ENCODE peak calls at places on chromosomes 5 and 9, in eight cellular contexts. A is A549, X is AG10803, B is neural crest cell, R is HCT116, H is kidney epithelial cell, U is Panc1, W is astrocyte of the spinal cord. D is an unnamed sample.
A peak's percentile ranks its signal among the peaks of the same experiment; 100 is the strongest.

GRCh38 chr5:14475013-14475412 is 106.6 kb upstream of the OTULINL start:
- DNase-seq in A (no peak), X (no peak), B (no peak), R (no peak), H (no peak), U (no peak), W (no peak), D (no peak)

GRCh38 chr5:27087820-27088219 is 49.4 kb upstream of the CDH9 start:
- DNase-seq in A (no peak), X (no peak), B (no peak), R (no peak), H (no peak), U (no peak), W (no peak), D (no peak)

GRCh38 chr5:173451031-173451430 is 122.8 kb upstream of the STC2 start:
- DNase-seq in A (peak; percentile 33), X (no peak), B (no peak), R (peak; percentile 60), H (no peak), U (no peak), W (no peak), D (no peak)

GRCh38 chr9:117103711-117104110 is 311.1 kb downstream of the ASTN2 start:
- DNase-seq in A (no peak), X (no peak), B (no peak), R (no peak), H (no peak), U (no peak), W (no peak), D (no peak)

GRCh38 chr5:40991168-40991980 is 79.8 kb downstream of the MROH2B start:
- DNase-seq in A (no peak), X (no peak), B (no peak), R (no peak), H (no peak), U (no peak), W (peak; percentile 94), D (peak; percentile 57)

GRCh38 chr9:111622626-111623025 is 8.5 kb upstream of the DNAJC25 start:
- DNase-seq in A (peak; percentile 50), X (peak; percentile 88), B (no peak), R (no peak), H (no peak), U (no peak), W (peak; percentile 54), D (no peak)

GRCh38 chr9:2469681-2470141 is 151.9 kb upstream of the VLDLR start:
- DNase-seq in A (no peak), X (peak; percentile 45), B (peak; percentile 2), R (no peak), H (no peak), U (no peak), W (peak; percentile 64), D (no peak)

GRCh38 chr9:84519486-84519885 is 150.0 kb upstream of the NTRK2 start:
- DNase-seq in A (no peak), X (no peak), B (no peak), R (no peak), H (no peak), U (no peak), W (no peak), D (no peak)

GRCh38 chr5:3346111-3346820 is 249.4 kb upstream of the IRX1 start:
- DNase-seq in A (no peak), X (no peak), B (no peak), R (no peak), H (no peak), U (no peak), W (no peak), D (no peak)

GRCh38 chr9:137797206-137798120 is 80.1 kb upstream of the CACNA1B start:
- DNase-seq in A (no peak), X (no peak), B (no peak), R (no peak), H (no peak), U (no peak), W (no peak), D (no peak)

GRCh38 chr9:99030082-99030481 is 74.8 kb upstream of the TGFBR1 start:
- DNase-seq in A (no peak), X (peak; percentile 99), B (no peak), R (no peak), H (peak; percentile 53), U (no peak), W (peak; percentile 92), D (peak; percentile 96)

GRCh38 chr9:135804588-135805421 is 102.5 kb downstream of the CAMSAP1 start:
- DNase-seq in A (no peak), X (peak; percentile 15), B (no peak), R (no peak), H (no peak), U (no peak), W (peak; percentile 26), D (no peak)

GRCh38 chr9:4665357-4665756 is 923 bp downstream of the SPATA6L start:
- DNase-seq in A (no peak), X (peak; percentile 60), B (no peak), R (no peak), H (no peak), U (no peak), W (no peak), D (no peak)

GRCh38 chr5:1919209-1919566 is 36.5 kb upstream of the IRX4 start:
- DNase-seq in A (no peak), X (no peak), B (no peak), R (no peak), H (no peak), U (no peak), W (no peak), D (no peak)

GRCh38 chr5:104800440-104801048 is 1238.0 kb upstream of the NUDT12 start:
- DNase-seq in A (no peak), X (no peak), B (no peak), R (peak; percentile 3), H (no peak), U (peak; percentile 15), W (no peak), D (no peak)

GRCh38 chr5:88952344-88952743 is 69.4 kb upstream of the MEF2C start:
- DNase-seq in A (no peak), X (no peak), B (no peak), R (peak; percentile 1), H (no peak), U (no peak), W (peak; percentile 30), D (peak; percentile 18)

GRCh38 chr5:113202904-113203716 is 226.5 kb downstream of the DCP2 start:
- DNase-seq in A (no peak), X (no peak), B (peak; percentile 53), R (peak; percentile 66), H (no peak), U (no peak), W (peak; percentile 46), D (no peak)

GRCh38 chr5:43193952-43194321 is 1.9 kb downstream of the NIM1K start:
- DNase-seq in A (no peak), X (no peak), B (no peak), R (no peak), H (no peak), U (no peak), W (no peak), D (no peak)

GRCh38 chr5:133662578-133662977 is 50.2 kb upstream of the FSTL4 start:
- DNase-seq in A (peak; percentile 13), X (no peak), B (no peak), R (no peak), H (no peak), U (no peak), W (no peak), D (no peak)

GRCh38 chr9:127423934-127424668 is at the start of gene ZNF79:
- DNase-seq in A (peak; percentile 97), X (peak; percentile 88), B (peak; percentile 91), R (peak; percentile 88), H (peak; percentile 69), U (peak; percentile 62), W (peak; percentile 95), D (peak; percentile 74)

GRCh38 chr5:159135896-159136531 is 36.3 kb upstream of the EBF1 start:
- DNase-seq in A (peak; percentile 18), X (peak; percentile 52), B (no peak), R (no peak), H (peak; percentile 51), U (no peak), W (peak; percentile 77), D (no peak)

GRCh38 chr5:172150514-172151425 is 37.3 kb downstream of the STK10 start:
- DNase-seq in A (no peak), X (peak; percentile 81), B (no peak), R (no peak), H (no peak), U (no peak), W (peak; percentile 9), D (no peak)

GRCh38 chr5:146805099-146805498 is 73.5 kb downstream of the PPP2R2B start:
- DNase-seq in A (no peak), X (no peak), B (no peak), R (no peak), H (no peak), U (peak; percentile 18), W (peak; percentile 72), D (no peak)

GRCh38 chr9:18985464-18985951 is 47.5 kb downstream of the SAXO1 start:
- DNase-seq in A (no peak), X (peak; percentile 88), B (no peak), R (no peak), H (no peak), U (no peak), W (no peak), D (no peak)
- TF ChIP-seq CTCF in A (no peak), X (no peak), B (no peak), R (no peak), H (no peak), U (no peak), W (no peak), D (no peak)

GRCh38 chr5:80206282-80206681 is 49.6 kb downstream of the SERINC5 start:
- DNase-seq in A (no peak), X (peak; percentile 57), B (no peak), R (no peak), H (no peak), U (no peak), W (no peak), D (peak; percentile 10)

GRCh38 chr5:80211292-80211691 is 44.6 kb downstream of the SERINC5 start:
- DNase-seq in A (no peak), X (no peak), B (no peak), R (no peak), H (no peak), U (no peak), W (no peak), D (no peak)

GRCh38 chr5:80207832-80208231 is 48.0 kb downstream of the SERINC5 start:
- DNase-seq in A (no peak), X (no peak), B (no peak), R (no peak), H (no peak), U (no peak), W (no peak), D (no peak)

GRCh38 chr5:80210014-80210413 is 45.8 kb downstream of the SERINC5 start:
- DNase-seq in A (no peak), X (no peak), B (no peak), R (no peak), H (no peak), U (no peak), W (no peak), D (no peak)

GRCh38 chr5:80208337-80208736 is 47.5 kb downstream of the SERINC5 start:
- DNase-seq in A (no peak), X (no peak), B (no peak), R (no peak), H (no peak), U (no peak), W (no peak), D (no peak)
- TF ChIP-seq CTCF in A (no peak), X (no peak), B (no peak), R (no peak), H (no peak), U (no peak), W (no peak), D (no peak)

GRCh38 chr9:114587345-114588149 is at the start of gene ATP6V1G1:
- DNase-seq in A (peak; percentile 98), X (peak; percentile 99), B (peak; percentile 99), R (peak; percentile 98), H (peak; percentile 97), U (peak; percentile 78), W (peak; percentile 99), D (peak; percentile 97)
- TF ChIP-seq CTCF in A (no peak), X (peak; percentile 26), B (no peak), R (no peak), H (no peak), U (no peak), W (no peak), D (peak; percentile 21)

GRCh38 chr9:105475302-105475701 is 27.5 kb downstream of the FSD1L start:
- DNase-seq in A (no peak), X (peak; percentile 48), B (no peak), R (no peak), H (peak; percentile 25), U (no peak), W (peak; percentile 52), D (no peak)
- TF ChIP-seq CTCF in A (peak; percentile 37), X (peak; percentile 52), B (peak; percentile 49), R (peak; percentile 35), H (peak; percentile 40), U (peak; percentile 30), W (peak; percentile 59), D (peak; percentile 61)